ENCODE peak calls at places on chromosome 1, in seven cellular contexts. V is neuronal stem cell, P is SK-N-SH, F is mucosa of descending colon, E is K562, J is neural progenitor cell, Y is NT2/D1. M is an unnamed sample. For H3K4me1, the result is how much of the 10 kb centered on the place peaks cover.

GRCh38 chr1:54537611-54538010 is 10.4 kb upstream of the ACOT11 start:
- DNase-seq in V (no peak), Y (no peak), J (no peak), E (no peak), P (no peak), F (no peak), M (no peak)

GRCh38 chr1:6519935-6520621 is 28.6 kb upstream of the PLEKHG5 start:
- DNase-seq in E (no peak), V (peak), P (peak), Y (peak), F (no peak), J (peak), M (no peak)

GRCh38 chr1:234987415-234988159 is 141.1 kb downstream of the TOMM20 start:
- DNase-seq in J (peak), P (no peak), E (no peak), Y (peak), V (peak), F (no peak), M (peak)

GRCh38 chr1:202656951-202657646 is 53.2 kb downstream of the SYT2 start:
- DNase-seq in J (peak), P (no peak), E (peak), Y (peak), V (peak), F (no peak), M (peak)

GRCh38 chr1:30419831-30420230 is 303.6 kb downstream of the MATN1 start:
- DNase-seq in Y (no peak), F (no peak), E (no peak), P (no peak), J (no peak), V (no peak), M (no peak)

GRCh38 chr1:162753001-162753658 is 37.4 kb upstream of the HSD17B7 start:
- DNase-seq in Y (no peak), J (no peak), P (no peak), E (no peak), F (no peak), V (no peak), M (no peak)

GRCh38 chr1:208909011-208909410 is 664.8 kb upstream of the PLXNA2 start:
- DNase-seq in Y (no peak), J (no peak), F (no peak), V (no peak), P (no peak), E (no peak), M (no peak)

GRCh38 chr1:46368781-46369180 is 25.3 kb upstream of the FAAH start:
- DNase-seq in V (no peak), J (no peak), Y (no peak), E (no peak), F (no peak), P (no peak), M (no peak)

GRCh38 chr1:188670837-188671236 is 1806.8 kb downstream of the BRINP3 start:
- DNase-seq in J (no peak), P (no peak), V (no peak), Y (no peak), E (no peak), F (no peak), M (peak)

GRCh38 chr1:39501666-39502065 is 10.2 kb downstream of the BMP8A start:
- DNase-seq in E (no peak), J (no peak), Y (no peak), V (no peak), P (no peak), F (no peak), M (peak)

GRCh38 chr1:40872266-40872665 is 10.1 kb upstream of the CITED4 start:
- DNase-seq in J (no peak), E (peak), P (no peak), F (no peak), V (no peak), Y (no peak), M (no peak)

GRCh38 chr1:81562934-81563333 is 237.8 kb upstream of the ADGRL2 start:
- DNase-seq in P (no peak), E (no peak), Y (no peak), V (no peak), F (no peak), J (no peak), M (no peak)

GRCh38 chr1:239993333-239993732 is 98.3 kb upstream of the FMN2 start:
- DNase-seq in J (no peak), P (no peak), V (no peak), E (no peak), Y (no peak), F (no peak), M (no peak)

GRCh38 chr1:153597206-153597605 is 15.7 kb downstream of the S100A16 start:
- DNase-seq in P (no peak), F (no peak), J (no peak), Y (no peak), V (no peak), E (no peak), M (peak)

GRCh38 chr1:162578071-162578705 is 16.7 kb downstream of the UAP1 start:
- DNase-seq in F (no peak), E (no peak), J (no peak), V (no peak), Y (no peak), P (no peak), M (no peak)

GRCh38 chr1:78303620-78304019 is 187.2 kb upstream of the PTGFR start:
- DNase-seq in F (peak), P (no peak), Y (no peak), E (no peak), J (no peak), V (no peak), M (peak)

GRCh38 chr1:82840192-82840591 is 1039.5 kb downstream of the ADGRL2 start:
- DNase-seq in J (no peak), P (no peak), V (no peak), Y (no peak), E (no peak), F (no peak), M (no peak)

GRCh38 chr1:82848043-82848442 is 1047.3 kb downstream of the ADGRL2 start:
- DNase-seq in V (no peak), E (no peak), P (no peak), F (no peak), Y (peak), J (peak), M (no peak)

DNA sequence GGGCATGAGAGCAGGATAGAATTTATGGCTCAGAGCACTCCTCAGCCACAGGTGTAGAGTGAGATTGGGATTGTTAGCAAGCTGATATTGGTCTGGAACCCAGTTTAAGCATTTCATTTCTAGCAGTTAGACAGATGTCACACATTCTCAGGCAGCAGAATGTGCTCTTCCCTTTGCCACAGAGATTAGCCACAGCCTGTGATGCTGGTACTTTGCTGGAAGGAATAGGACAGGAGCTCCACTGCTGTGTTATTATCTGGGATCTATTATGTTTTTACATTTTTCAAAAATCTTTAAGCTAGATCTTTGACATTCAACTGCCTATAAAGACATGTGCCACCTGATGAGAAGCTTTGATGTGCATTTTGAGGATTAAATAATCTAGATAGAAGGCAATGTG is 1044.6 kb downstream of the ADGRL2 start:
- DNase-seq in Y (no peak), V (no peak), J (peak), P (no peak), E (no peak), F (no peak), M (no peak)
- H3K4me1 ChIP-seq in Y (under half), V (under half), J (under half), P (under half), E (under half), F (under half), M (under half)

DNA sequence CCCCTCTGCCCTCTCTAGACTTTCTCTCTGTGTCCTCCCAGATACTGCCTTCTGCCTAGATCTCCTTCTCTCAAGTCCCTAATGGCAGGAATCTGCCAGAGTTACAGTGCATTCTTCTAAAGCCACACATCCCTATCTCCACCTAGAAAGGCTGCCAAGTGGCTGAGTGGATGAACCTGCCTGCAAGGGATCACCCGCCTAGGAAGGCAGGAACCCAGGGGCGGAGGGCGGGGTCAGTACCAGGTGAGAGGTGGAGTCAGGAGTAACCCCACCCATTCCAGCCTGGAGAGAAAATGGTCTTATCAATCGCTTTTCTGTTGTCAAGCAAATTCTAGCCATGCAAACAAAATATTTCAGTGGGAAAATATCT is 60.8 kb downstream of the BCAR3 start:
- DNase-seq in J (no peak), F (peak), Y (no peak), P (no peak), E (peak), V (no peak), M (peak)
- H3K4me1 ChIP-seq in J (under half), F (under half), Y (under half), P (half or more), E (under half), V (under half), M (half or more)

DNA sequence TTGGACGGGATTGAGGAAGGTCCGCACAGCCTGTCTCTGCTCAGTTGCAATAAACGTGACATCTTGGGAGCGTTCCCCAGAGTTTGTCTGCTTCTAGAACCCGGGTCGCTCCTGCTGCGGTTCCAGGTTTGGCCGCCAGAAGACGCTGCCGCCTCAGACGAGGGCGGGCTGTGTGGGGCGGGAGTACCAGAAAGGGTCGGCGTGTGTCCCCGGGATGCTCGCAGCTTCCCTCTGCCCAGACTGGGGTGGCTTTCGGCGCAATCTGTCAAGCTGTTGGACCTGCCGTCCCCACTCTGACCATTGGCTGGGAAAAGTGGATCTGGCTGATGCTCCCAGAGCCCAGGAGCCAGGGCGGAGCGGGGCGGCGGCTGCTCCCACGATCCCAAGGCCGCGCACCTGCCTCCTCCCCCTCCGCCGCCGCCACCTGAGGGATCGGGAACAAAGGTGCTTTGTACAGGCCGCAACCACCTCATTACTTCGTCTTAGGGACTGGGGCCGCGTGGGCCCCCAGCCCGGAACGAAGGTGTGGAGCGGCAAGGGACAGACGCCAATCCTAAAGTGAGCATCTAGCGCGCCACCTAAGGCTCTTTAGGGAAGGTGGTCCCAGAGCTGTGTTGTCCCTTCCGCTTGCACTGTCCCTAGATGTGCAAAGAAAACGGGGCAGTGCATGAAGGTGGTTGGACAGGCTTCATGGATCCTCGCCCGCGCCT is 683 bp upstream of the EFNA4 start:
- DNase-seq in V (peak), Y (peak), E (peak), F (peak), P (peak), J (peak), M (peak)
- H3K4me1 ChIP-seq in V (under half), Y (under half), E (half or more), F (under half), P (under half), J (under half), M (under half)

DNA sequence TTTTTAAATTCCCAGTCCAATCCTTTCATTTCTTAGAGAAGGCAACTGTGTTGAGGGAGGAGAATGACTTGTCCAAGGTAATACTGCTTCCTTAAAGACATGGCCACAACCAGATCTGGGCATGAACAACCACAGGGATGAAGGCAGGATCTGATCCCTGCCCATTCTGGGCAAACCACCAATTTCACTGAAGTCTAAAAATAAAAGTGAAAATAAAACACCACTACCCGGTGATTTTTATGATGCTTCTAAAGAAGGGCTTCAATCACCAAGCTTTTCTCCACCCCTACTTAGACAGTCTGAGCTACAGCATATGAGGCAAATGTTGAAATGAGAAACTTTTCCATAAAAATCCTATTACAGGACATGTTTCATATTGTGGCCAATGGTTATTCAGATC is 133.0 kb downstream of the PTPN14 start:
- DNase-seq in J (no peak), F (no peak), V (no peak), E (no peak), P (no peak), Y (no peak), M (no peak)
- H3K4me1 ChIP-seq in J (under half), F (under half), V (under half), E (under half), P (half or more), Y (under half), M (under half)

GRCh38 chr1:177600936-177601335 is 368.9 kb downstream of the SEC16B start:
- DNase-seq in V (no peak), P (no peak), E (no peak), Y (no peak), J (no peak), F (no peak), M (no peak)
- H3K4me1 ChIP-seq in V (under half), P (under half), E (under half), Y (under half), J (under half), F (under half), M (under half)

GRCh38 chr1:94327001-94327685 is 89.8 kb upstream of the ARHGAP29 start:
- DNase-seq in Y (peak), E (no peak), F (no peak), P (no peak), V (peak), J (peak), M (peak)

GRCh38 chr1:94332516-94332915 is 85.7 kb upstream of the ABCD3 start:
- DNase-seq in P (no peak), Y (no peak), E (no peak), J (no peak), F (no peak), V (no peak), M (no peak)

GRCh38 chr1:94326329-94326728 is 88.9 kb upstream of the ARHGAP29 start:
- DNase-seq in V (no peak), J (peak), Y (no peak), F (no peak), P (no peak), E (no peak), M (peak)

GRCh38 chr1:94329986-94330385 is 88.2 kb upstream of the ABCD3 start:
- DNase-seq in V (no peak), E (no peak), P (no peak), F (no peak), Y (peak), J (peak), M (peak)

GRCh38 chr1:94329276-94329675 is 88.9 kb upstream of the ABCD3 start:
- DNase-seq in V (no peak), P (no peak), E (no peak), Y (no peak), F (no peak), J (no peak), M (no peak)
- H3K4me1 ChIP-seq in V (under half), P (under half), E (under half), Y (under half), F (under half), J (under half), M (half or more)